ENCODE peak calls at places on chromosomes 13 and 19, in four cellular contexts. One of them, this sample, is unnamed.
A peak's percentile ranks its signal among the peaks of the same experiment; 100 is the strongest.

GRCh38 chr19:56671613-56671994 is at the start of gene ZNF835:
- DNase-seq in fibroblast of lung: peak; percentile 2
- DNase-seq in IMR-90: no peak
- DNase-seq in Panc1: no peak
- DNase-seq in this sample: no peak

GRCh38 chr13:20553309-20553708 is 13.6 kb upstream of the IFT88 start:
- DNase-seq in IMR-90: no peak
- DNase-seq in Panc1: no peak
- DNase-seq in fibroblast of lung: no peak
- DNase-seq in this sample: no peak

GRCh38 chr13:108919036-108919907 is 289.9 kb downstream of the MYO16 start:
- DNase-seq in Panc1: no peak
- DNase-seq in fibroblast of lung: peak; percentile 41
- DNase-seq in IMR-90: peak; percentile 26
- DNase-seq in this sample: peak; percentile 55

GRCh38 chr19:5644051-5644450 is 21.2 kb downstream of the SAFB start:
- DNase-seq in Panc1: no peak
- DNase-seq in IMR-90: peak; percentile 18
- DNase-seq in fibroblast of lung: peak; percentile 23
- DNase-seq in this sample: no peak

GRCh38 chr13:78621086-78621485 is 17.7 kb upstream of the POU4F1 start:
- DNase-seq in IMR-90: no peak
- DNase-seq in Panc1: no peak
- DNase-seq in fibroblast of lung: no peak
- DNase-seq in this sample: no peak

GRCh38 chr13:97225533-97225932 is 3.4 kb downstream of the MBNL2 start:
- DNase-seq in fibroblast of lung: no peak
- DNase-seq in IMR-90: no peak
- DNase-seq in Panc1: no peak
- DNase-seq in this sample: no peak

GRCh38 chr13:32314271-32314967 is 744 bp downstream of the ZAR1L start:
- DNase-seq in IMR-90: no peak
- DNase-seq in fibroblast of lung: no peak
- DNase-seq in Panc1: no peak
- DNase-seq in this sample: no peak

GRCh38 chr13:87671824-87672603 is 843 bp downstream of the SLITRK5 start:
- DNase-seq in IMR-90: no peak
- DNase-seq in Panc1: no peak
- DNase-seq in fibroblast of lung: no peak
- DNase-seq in this sample: no peak

GRCh38 chr19:1523412-1524205 is at the start of gene PLK5:
- DNase-seq in Panc1: no peak
- DNase-seq in fibroblast of lung: no peak
- DNase-seq in IMR-90: no peak
- DNase-seq in this sample: no peak

GRCh38 chr19:584240-585001 is 5.3 kb upstream of the HCN2 start:
- DNase-seq in fibroblast of lung: no peak
- DNase-seq in IMR-90: peak; percentile 27
- DNase-seq in Panc1: no peak
- DNase-seq in this sample: no peak

GRCh38 chr13:21837841-21838551 is 167.1 kb downstream of the FGF9 start:
- DNase-seq in IMR-90: peak; percentile 37
- DNase-seq in fibroblast of lung: no peak
- DNase-seq in Panc1: no peak
- DNase-seq in this sample: no peak

GRCh38 chr19:32652893-32653625 is 21.9 kb downstream of the ANKRD27 start:
- DNase-seq in IMR-90: peak; percentile 81
- DNase-seq in fibroblast of lung: peak; percentile 78
- DNase-seq in Panc1: no peak
- DNase-seq in this sample: no peak

GRCh38 chr13:93762703-93763102 is 536.1 kb downstream of the GPC6 start:
- DNase-seq in Panc1: no peak
- DNase-seq in fibroblast of lung: no peak
- DNase-seq in IMR-90: no peak
- DNase-seq in this sample: no peak

GRCh38 chr19:31272707-31273106 is 76.5 kb downstream of the TSHZ3 start:
- DNase-seq in fibroblast of lung: no peak
- DNase-seq in IMR-90: no peak
- DNase-seq in Panc1: no peak
- DNase-seq in this sample: no peak

GRCh38 chr13:81275666-81276258 is 934.8 kb upstream of the SPRY2 start:
- DNase-seq in IMR-90: no peak
- DNase-seq in Panc1: no peak
- DNase-seq in fibroblast of lung: no peak
- DNase-seq in this sample: no peak

GRCh38 chr13:74129500-74130144 is 4.6 kb downstream of the KLF12 start:
- DNase-seq in IMR-90: no peak
- DNase-seq in Panc1: no peak
- DNase-seq in fibroblast of lung: peak; percentile 27
- DNase-seq in this sample: no peak

GRCh38 chr13:28322256-28322895 is 172.6 kb downstream of the FLT1 start:
- DNase-seq in Panc1: no peak
- DNase-seq in fibroblast of lung: peak; percentile 41
- DNase-seq in IMR-90: peak; percentile 42
- DNase-seq in this sample: no peak

GRCh38 chr13:41145136-41145908 is 12.7 kb upstream of the KBTBD6 start:
- DNase-seq in IMR-90: peak; percentile 74
- DNase-seq in Panc1: no peak
- DNase-seq in fibroblast of lung: peak; percentile 35
- DNase-seq in this sample: peak; percentile 29

GRCh38 chr13:110254751-110255553 is 52.0 kb downstream of the COL4A1 start:
- DNase-seq in fibroblast of lung: no peak
- DNase-seq in Panc1: no peak
- DNase-seq in IMR-90: peak; percentile 50
- DNase-seq in this sample: no peak

DNA sequence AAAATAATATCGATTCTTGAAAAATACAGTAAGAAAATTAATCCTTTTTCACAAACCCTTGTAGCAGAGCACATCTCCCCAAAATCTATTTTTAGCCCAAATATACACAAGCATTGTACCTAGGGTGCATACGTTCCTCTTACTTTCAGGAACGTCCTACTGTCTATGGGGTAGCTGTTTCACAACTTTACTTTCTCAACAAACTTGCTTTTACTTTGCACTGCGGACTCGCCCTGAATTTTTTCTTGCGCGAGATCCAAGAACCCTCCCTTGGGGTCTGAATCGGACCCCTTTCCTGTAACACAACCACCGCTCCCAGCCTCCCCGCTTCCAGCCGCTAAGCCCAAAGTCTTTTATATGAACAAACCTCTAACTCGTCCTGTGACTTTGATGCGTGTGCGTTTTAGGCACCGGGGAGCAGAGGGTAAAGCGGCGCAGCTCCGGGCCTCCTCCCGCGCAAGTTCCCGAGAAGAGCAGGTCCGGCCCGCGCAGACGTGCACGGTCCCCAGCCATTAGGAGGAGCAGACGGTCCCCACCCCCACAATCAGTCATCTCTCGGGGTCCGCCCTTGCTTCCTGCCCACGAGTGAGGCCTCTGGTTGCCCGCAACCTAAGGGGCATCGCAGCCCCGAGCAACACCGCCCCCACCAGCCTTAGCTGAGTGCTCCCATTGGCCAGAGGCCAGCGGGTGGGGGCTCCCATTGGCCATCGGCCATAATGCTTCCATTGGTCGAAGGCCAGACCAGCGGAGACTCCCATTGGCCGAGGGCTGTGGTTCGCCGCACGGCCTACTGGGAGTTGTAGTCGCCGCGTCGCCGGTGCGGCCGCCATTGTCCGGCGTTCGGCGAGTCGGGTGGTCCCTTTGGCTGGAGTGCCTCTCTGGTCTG is at the start of gene ZNF8:
- DNase-seq in Panc1: peak; percentile 93
- DNase-seq in IMR-90: peak; percentile 98
- DNase-seq in fibroblast of lung: peak; percentile 98
- DNase-seq in this sample: peak; percentile 100
- TF ChIP-seq CTCF in Panc1: no peak
- TF ChIP-seq CTCF in IMR-90: no peak
- TF ChIP-seq CTCF in fibroblast of lung: peak; percentile 9
- TF ChIP-seq CTCF in this sample: no peak

DNA sequence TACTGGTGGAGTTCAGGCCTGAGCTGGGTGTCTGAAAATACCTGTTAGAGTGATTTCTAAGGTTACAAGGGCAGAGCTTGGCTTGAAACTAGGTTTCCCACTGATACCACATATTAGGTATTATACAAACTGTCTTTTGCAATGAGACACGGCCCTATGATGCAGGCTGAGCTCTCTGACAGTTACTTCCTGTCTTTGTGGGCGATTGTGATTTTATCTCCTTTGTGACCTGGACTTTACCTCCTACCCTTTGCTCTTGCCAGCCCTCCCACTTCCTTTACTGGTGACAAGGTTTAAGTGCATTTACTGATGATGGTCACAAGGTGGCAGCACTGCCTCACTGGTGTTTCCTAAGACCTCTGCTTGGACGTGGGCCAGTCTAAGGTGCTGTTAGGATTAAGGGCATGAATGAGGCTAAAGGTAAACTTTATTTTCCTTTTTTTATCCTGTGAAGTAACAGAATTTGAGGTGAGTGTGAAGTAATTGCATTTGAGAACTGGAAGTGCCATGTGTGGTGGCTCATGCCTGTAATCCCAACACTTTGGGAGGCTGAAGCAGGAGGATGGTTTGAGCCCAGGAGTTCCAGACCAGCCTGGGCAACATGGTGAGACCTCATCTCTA is 7.7 kb upstream of the CXCL17 start:
- DNase-seq in Panc1: no peak
- DNase-seq in fibroblast of lung: peak; percentile 70
- DNase-seq in IMR-90: peak; percentile 82
- DNase-seq in this sample: peak; percentile 78
- H3K27ac ChIP-seq in Panc1: no peak overlapping the region
- H3K27ac ChIP-seq in fibroblast of lung: no peak overlapping the region
- H3K27ac ChIP-seq in IMR-90: no peak overlapping the region
- H3K27ac ChIP-seq in this sample: no peak overlapping the region

DNA sequence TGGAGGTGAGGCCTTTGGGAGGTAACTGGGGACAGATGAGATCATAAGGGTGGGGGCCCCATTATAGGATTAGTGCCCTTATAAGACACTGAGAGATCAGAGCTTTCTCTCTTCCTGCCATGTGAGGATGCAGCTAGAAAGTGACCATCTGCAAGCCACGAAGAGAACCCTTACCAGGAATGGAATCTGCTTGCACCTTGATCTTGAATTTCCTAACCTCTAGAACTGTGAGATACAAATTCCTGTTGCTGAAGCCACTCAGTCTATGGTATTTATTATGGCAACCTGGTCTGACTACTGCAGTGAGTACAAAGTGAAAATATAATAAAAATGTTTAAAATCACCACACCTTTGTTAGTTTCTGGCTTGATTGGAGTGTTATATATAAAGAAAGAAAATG is 388.0 kb downstream of the LMO7 start:
- DNase-seq in Panc1: no peak
- DNase-seq in fibroblast of lung: no peak
- DNase-seq in IMR-90: no peak
- DNase-seq in this sample: no peak
- TF ChIP-seq CTCF in Panc1: no peak
- TF ChIP-seq CTCF in fibroblast of lung: no peak
- TF ChIP-seq CTCF in IMR-90: no peak
- TF ChIP-seq CTCF in this sample: no peak

GRCh38 chr13:53242015-53242414 is 213.4 kb downstream of the OLFM4 start:
- DNase-seq in IMR-90: no peak
- DNase-seq in fibroblast of lung: no peak
- DNase-seq in Panc1: no peak
- DNase-seq in this sample: no peak

GRCh38 chr13:53237696-53238095 is 209.1 kb downstream of the OLFM4 start:
- DNase-seq in IMR-90: no peak
- DNase-seq in Panc1: no peak
- DNase-seq in fibroblast of lung: no peak
- DNase-seq in this sample: no peak

GRCh38 chr13:53238241-53238640 is 209.6 kb downstream of the OLFM4 start:
- DNase-seq in IMR-90: no peak
- DNase-seq in fibroblast of lung: no peak
- DNase-seq in Panc1: no peak
- DNase-seq in this sample: no peak

GRCh38 chr13:53240316-53240715 is 211.7 kb downstream of the OLFM4 start:
- DNase-seq in fibroblast of lung: no peak
- DNase-seq in IMR-90: no peak
- DNase-seq in Panc1: no peak
- DNase-seq in this sample: no peak
- H3K27ac ChIP-seq in fibroblast of lung: no peak overlapping the region
- H3K27ac ChIP-seq in IMR-90: no peak overlapping the region
- H3K27ac ChIP-seq in Panc1: no peak overlapping the region
- H3K27ac ChIP-seq in this sample: no peak overlapping the region

GRCh38 chr13:112711528-112712265 is 21.9 kb downstream of the ATP11A start:
- DNase-seq in IMR-90: peak; percentile 98
- DNase-seq in Panc1: no peak
- DNase-seq in fibroblast of lung: peak; percentile 98
- DNase-seq in this sample: peak; percentile 99
- TF ChIP-seq CTCF in IMR-90: no peak
- TF ChIP-seq CTCF in Panc1: no peak
- TF ChIP-seq CTCF in fibroblast of lung: peak; percentile 29
- TF ChIP-seq CTCF in this sample: peak; percentile 44

GRCh38 chr19:45440259-45440638 is 16.5 kb upstream of the ERCC1 start:
- DNase-seq in fibroblast of lung: no peak
- DNase-seq in IMR-90: no peak
- DNase-seq in Panc1: no peak
- DNase-seq in this sample: no peak
- H3K27ac ChIP-seq in fibroblast of lung: peak overlapping the region; percentile 87
- H3K27ac ChIP-seq in IMR-90: peak overlapping the region; percentile 62
- H3K27ac ChIP-seq in Panc1: peak overlapping the region; percentile 59
- H3K27ac ChIP-seq in this sample: peak overlapping the region; percentile 100

GRCh38 chr13:30584332-30584731 is 33.4 kb upstream of the USPL1 start:
- DNase-seq in fibroblast of lung: no peak
- DNase-seq in Panc1: no peak
- DNase-seq in IMR-90: no peak
- DNase-seq in this sample: no peak

GRCh38 chr13:30577381-30577780 is 40.3 kb upstream of the USPL1 start:
- DNase-seq in Panc1: no peak
- DNase-seq in IMR-90: peak; percentile 95
- DNase-seq in fibroblast of lung: peak; percentile 98
- DNase-seq in this sample: peak; percentile 64

GRCh38 chr13:30585748-30586262 is 31.9 kb upstream of the USPL1 start:
- DNase-seq in Panc1: no peak
- DNase-seq in fibroblast of lung: peak; percentile 92
- DNase-seq in IMR-90: peak; percentile 93
- DNase-seq in this sample: no peak

GRCh38 chr13:30580852-30581502 is 36.7 kb upstream of the USPL1 start:
- DNase-seq in fibroblast of lung: no peak
- DNase-seq in IMR-90: no peak
- DNase-seq in Panc1: no peak
- DNase-seq in this sample: no peak

GRCh38 chr13:30581582-30581981 is 36.1 kb upstream of the USPL1 start:
- DNase-seq in fibroblast of lung: no peak
- DNase-seq in Panc1: no peak
- DNase-seq in IMR-90: peak; percentile 36
- DNase-seq in this sample: peak; percentile 18
- TF ChIP-seq CTCF in fibroblast of lung: peak; percentile 40
- TF ChIP-seq CTCF in Panc1: peak; percentile 43
- TF ChIP-seq CTCF in IMR-90: peak; percentile 41
- TF ChIP-seq CTCF in this sample: peak; percentile 6

GRCh38 chr19:17751103-17751911 is at the start of gene FCHO1:
- DNase-seq in fibroblast of lung: no peak
- DNase-seq in Panc1: no peak
- DNase-seq in IMR-90: no peak
- DNase-seq in this sample: no peak
- H3K27ac ChIP-seq in fibroblast of lung: no peak within 1 kb of the TSS
- H3K27ac ChIP-seq in Panc1: no peak within 1 kb of the TSS
- H3K27ac ChIP-seq in IMR-90: no peak within 1 kb of the TSS
- H3K27ac ChIP-seq in this sample: peak within 1 kb of the TSS; percentile 41

This sample was measured in RWPE1.